ENCODE peak calls at places on chromosomes 12 and 14, in eight cellular contexts. One of them, this sample, is unnamed. For H3K36me3 and H3K27me3, the result is how much of the 10 kb centered on the place peaks cover.

GRCh38 chr12:67141405-67142018 is 127.6 kb upstream of the CAND1 start:
- DNase-seq in adrenal gland: no peak
- DNase-seq in breast epithelium: no peak
- DNase-seq in bronchial epithelial cell: peak
- DNase-seq in keratinocyte: no peak
- DNase-seq in astrocyte: no peak
- DNase-seq in SK-N-SH: no peak
- DNase-seq in stomach: no peak
- DNase-seq in this sample: no peak

GRCh38 chr12:85630851-85631250 is 205.4 kb downstream of the RASSF9 start:
- DNase-seq in bronchial epithelial cell: peak
- DNase-seq in keratinocyte: no peak
- DNase-seq in SK-N-SH: no peak
- DNase-seq in astrocyte: no peak
- DNase-seq in adrenal gland: no peak
- DNase-seq in stomach: no peak
- DNase-seq in breast epithelium: no peak
- DNase-seq in this sample: no peak

GRCh38 chr14:95886366-95886765 is 9.7 kb downstream of the TUNAR start:
- DNase-seq in stomach: no peak
- DNase-seq in breast epithelium: no peak
- DNase-seq in SK-N-SH: peak
- DNase-seq in keratinocyte: no peak
- DNase-seq in bronchial epithelial cell: no peak
- DNase-seq in astrocyte: no peak
- DNase-seq in adrenal gland: no peak
- DNase-seq in this sample: no peak

GRCh38 chr12:1842183-1842904 is 22.0 kb downstream of the LRTM2 start:
- DNase-seq in SK-N-SH: no peak
- DNase-seq in adrenal gland: no peak
- DNase-seq in astrocyte: no peak
- DNase-seq in bronchial epithelial cell: no peak
- DNase-seq in stomach: no peak
- DNase-seq in breast epithelium: no peak
- DNase-seq in keratinocyte: no peak
- DNase-seq in this sample: no peak

GRCh38 chr12:12017798-12018197 is 52.9 kb upstream of the BCL2L14 start:
- DNase-seq in stomach: no peak
- DNase-seq in keratinocyte: no peak
- DNase-seq in breast epithelium: no peak
- DNase-seq in astrocyte: no peak
- DNase-seq in bronchial epithelial cell: no peak
- DNase-seq in SK-N-SH: no peak
- DNase-seq in adrenal gland: no peak
- DNase-seq in this sample: no peak

GRCh38 chr14:63893701-63894458 is 41.1 kb downstream of the SYNE2 start:
- DNase-seq in breast epithelium: no peak
- DNase-seq in adrenal gland: peak
- DNase-seq in keratinocyte: no peak
- DNase-seq in astrocyte: peak
- DNase-seq in SK-N-SH: no peak
- DNase-seq in stomach: peak
- DNase-seq in bronchial epithelial cell: peak
- DNase-seq in this sample: peak

GRCh38 chr12:93078577-93078976 is 149.5 kb upstream of the EEA1 start:
- DNase-seq in bronchial epithelial cell: no peak
- DNase-seq in keratinocyte: no peak
- DNase-seq in adrenal gland: no peak
- DNase-seq in breast epithelium: no peak
- DNase-seq in stomach: no peak
- DNase-seq in astrocyte: no peak
- DNase-seq in SK-N-SH: no peak
- DNase-seq in this sample: no peak

GRCh38 chr12:9883175-9883574 is 1.9 kb downstream of the KLRF2 start:
- DNase-seq in astrocyte: no peak
- DNase-seq in breast epithelium: no peak
- DNase-seq in keratinocyte: no peak
- DNase-seq in SK-N-SH: no peak
- DNase-seq in adrenal gland: no peak
- DNase-seq in bronchial epithelial cell: peak
- DNase-seq in stomach: no peak
- DNase-seq in this sample: no peak

GRCh38 chr12:69189378-69189978 is 49.9 kb upstream of the CPSF6 start:
- DNase-seq in bronchial epithelial cell: no peak
- DNase-seq in astrocyte: no peak
- DNase-seq in keratinocyte: no peak
- DNase-seq in breast epithelium: no peak
- DNase-seq in stomach: no peak
- DNase-seq in adrenal gland: no peak
- DNase-seq in SK-N-SH: no peak
- DNase-seq in this sample: no peak

GRCh38 chr14:53902307-53902706 is 54.3 kb downstream of the BMP4 start:
- DNase-seq in adrenal gland: no peak
- DNase-seq in SK-N-SH: no peak
- DNase-seq in keratinocyte: no peak
- DNase-seq in astrocyte: no peak
- DNase-seq in stomach: no peak
- DNase-seq in bronchial epithelial cell: no peak
- DNase-seq in breast epithelium: no peak
- DNase-seq in this sample: no peak

GRCh38 chr12:19992311-19992710 is 376.0 kb upstream of the PDE3A start:
- DNase-seq in keratinocyte: no peak
- DNase-seq in adrenal gland: no peak
- DNase-seq in stomach: no peak
- DNase-seq in SK-N-SH: no peak
- DNase-seq in astrocyte: no peak
- DNase-seq in breast epithelium: no peak
- DNase-seq in bronchial epithelial cell: no peak
- DNase-seq in this sample: no peak

GRCh38 chr14:68941820-68942219 is 37.3 kb downstream of the ACTN1 start:
- DNase-seq in stomach: peak
- DNase-seq in SK-N-SH: no peak
- DNase-seq in keratinocyte: peak
- DNase-seq in astrocyte: peak
- DNase-seq in bronchial epithelial cell: peak
- DNase-seq in adrenal gland: peak
- DNase-seq in breast epithelium: peak
- DNase-seq in this sample: peak

GRCh38 chr12:12684375-12685106 is 11.4 kb downstream of the GPR19 start:
- DNase-seq in adrenal gland: peak
- DNase-seq in keratinocyte: no peak
- DNase-seq in bronchial epithelial cell: peak
- DNase-seq in SK-N-SH: peak
- DNase-seq in stomach: no peak
- DNase-seq in astrocyte: no peak
- DNase-seq in breast epithelium: no peak
- DNase-seq in this sample: no peak

GRCh38 chr14:61569783-61570182 is 125.5 kb upstream of the HIF1A start:
- DNase-seq in bronchial epithelial cell: peak
- DNase-seq in keratinocyte: no peak
- DNase-seq in SK-N-SH: no peak
- DNase-seq in adrenal gland: peak
- DNase-seq in stomach: peak
- DNase-seq in breast epithelium: peak
- DNase-seq in astrocyte: peak
- DNase-seq in this sample: peak

GRCh38 chr14:72714094-72714493 is 179.8 kb downstream of the DPF3 start:
- DNase-seq in breast epithelium: no peak
- DNase-seq in adrenal gland: no peak
- DNase-seq in astrocyte: no peak
- DNase-seq in keratinocyte: no peak
- DNase-seq in stomach: no peak
- DNase-seq in bronchial epithelial cell: no peak
- DNase-seq in SK-N-SH: no peak
- DNase-seq in this sample: no peak

GRCh38 chr12:124849382-124849781 is 14.3 kb downstream of the SCARB1 start:
- DNase-seq in stomach: no peak
- DNase-seq in breast epithelium: no peak
- DNase-seq in astrocyte: no peak
- DNase-seq in SK-N-SH: no peak
- DNase-seq in bronchial epithelial cell: no peak
- DNase-seq in adrenal gland: no peak
- DNase-seq in keratinocyte: no peak
- DNase-seq in this sample: no peak

GRCh38 chr14:95979339-95980042 is 59.7 kb upstream of the C14orf132 start:
- DNase-seq in adrenal gland: no peak
- DNase-seq in stomach: no peak
- DNase-seq in SK-N-SH: peak
- DNase-seq in breast epithelium: no peak
- DNase-seq in keratinocyte: no peak
- DNase-seq in astrocyte: no peak
- DNase-seq in bronchial epithelial cell: no peak
- DNase-seq in this sample: no peak

DNA sequence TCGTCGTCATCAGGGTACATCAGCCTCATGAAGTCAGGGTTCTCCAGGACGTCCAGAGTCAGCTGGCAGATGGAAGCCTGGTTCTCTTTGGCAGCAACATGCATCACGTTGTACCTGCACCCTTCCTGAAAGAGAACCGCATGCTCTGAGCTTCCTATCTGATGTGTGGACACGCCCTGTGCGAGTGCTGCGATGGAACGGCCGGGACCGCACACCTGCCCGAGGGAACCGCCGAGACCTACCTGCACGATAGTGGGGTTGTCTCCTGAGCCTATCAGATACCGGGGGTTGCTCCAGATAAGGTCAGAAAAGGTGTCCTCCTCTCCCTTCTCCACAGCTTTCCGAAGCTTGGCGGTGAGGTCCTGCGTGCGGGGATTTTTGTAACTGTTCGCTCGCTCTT is 13.7 kb downstream of the ANKLE2 start:
- DNase-seq in breast epithelium: no peak
- DNase-seq in adrenal gland: no peak
- DNase-seq in SK-N-SH: no peak
- DNase-seq in keratinocyte: no peak
- DNase-seq in astrocyte: no peak
- DNase-seq in stomach: no peak
- DNase-seq in bronchial epithelial cell: no peak
- DNase-seq in this sample: no peak
- H3K36me3 ChIP-seq in breast epithelium: under half
- H3K36me3 ChIP-seq in adrenal gland: under half
- H3K36me3 ChIP-seq in SK-N-SH: half or more
- H3K36me3 ChIP-seq in keratinocyte: half or more
- H3K36me3 ChIP-seq in astrocyte: half or more
- H3K36me3 ChIP-seq in stomach: half or more
- H3K36me3 ChIP-seq in bronchial epithelial cell: half or more
- H3K36me3 ChIP-seq in this sample: under half

GRCh38 chr14:39177168-39177545 is 2.1 kb downstream of the PNN start:
- DNase-seq in bronchial epithelial cell: no peak
- DNase-seq in adrenal gland: no peak
- DNase-seq in astrocyte: no peak
- DNase-seq in keratinocyte: no peak
- DNase-seq in breast epithelium: no peak
- DNase-seq in SK-N-SH: no peak
- DNase-seq in stomach: no peak
- DNase-seq in this sample: no peak

GRCh38 chr14:39175445-39176262 is 600 bp downstream of the PNN start:
- DNase-seq in bronchial epithelial cell: peak
- DNase-seq in astrocyte: peak
- DNase-seq in SK-N-SH: peak
- DNase-seq in breast epithelium: no peak
- DNase-seq in stomach: no peak
- DNase-seq in keratinocyte: no peak
- DNase-seq in adrenal gland: no peak
- DNase-seq in this sample: no peak

GRCh38 chr14:39174560-39175444 is at the start of gene PNN:
- DNase-seq in SK-N-SH: peak
- DNase-seq in astrocyte: peak
- DNase-seq in stomach: peak
- DNase-seq in keratinocyte: peak
- DNase-seq in bronchial epithelial cell: peak
- DNase-seq in breast epithelium: peak
- DNase-seq in adrenal gland: peak
- DNase-seq in this sample: peak

GRCh38 chr14:39179042-39179441 is 4.0 kb downstream of the PNN start:
- DNase-seq in astrocyte: no peak
- DNase-seq in keratinocyte: no peak
- DNase-seq in breast epithelium: no peak
- DNase-seq in SK-N-SH: no peak
- DNase-seq in adrenal gland: no peak
- DNase-seq in bronchial epithelial cell: no peak
- DNase-seq in stomach: no peak
- DNase-seq in this sample: no peak

GRCh38 chr14:39176263-39177167 is 1.5 kb downstream of the PNN start:
- DNase-seq in stomach: no peak
- DNase-seq in breast epithelium: no peak
- DNase-seq in SK-N-SH: no peak
- DNase-seq in astrocyte: no peak
- DNase-seq in bronchial epithelial cell: no peak
- DNase-seq in adrenal gland: no peak
- DNase-seq in keratinocyte: no peak
- DNase-seq in this sample: no peak
- H3K27me3 ChIP-seq in stomach: under half
- H3K27me3 ChIP-seq in breast epithelium: under half
- H3K27me3 ChIP-seq in SK-N-SH: under half
- H3K27me3 ChIP-seq in astrocyte: under half
- H3K27me3 ChIP-seq in bronchial epithelial cell: under half
- H3K27me3 ChIP-seq in adrenal gland: under half
- H3K27me3 ChIP-seq in keratinocyte: under half
- H3K27me3 ChIP-seq in this sample: under half

DNA sequence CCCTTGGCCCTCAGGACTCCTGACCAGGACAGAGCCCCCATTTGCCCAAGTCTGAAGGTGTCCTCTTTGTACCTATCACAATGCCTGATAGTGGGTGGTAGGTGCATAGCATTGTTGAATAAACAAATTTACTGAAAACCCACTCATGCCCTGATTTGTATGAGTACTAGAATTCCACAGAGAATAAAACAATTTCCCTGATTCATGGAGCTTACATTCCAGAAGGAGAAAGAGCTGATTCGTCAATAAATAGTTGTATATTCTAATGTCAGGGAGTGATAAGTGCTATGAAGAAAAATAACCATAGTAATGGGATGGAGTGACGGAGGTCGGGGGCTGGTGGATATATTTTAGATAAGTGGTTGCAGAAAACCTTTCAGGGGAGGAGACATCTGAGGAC is 117.0 kb downstream of the SRGAP1 start:
- DNase-seq in stomach: no peak
- DNase-seq in astrocyte: no peak
- DNase-seq in keratinocyte: no peak
- DNase-seq in bronchial epithelial cell: no peak
- DNase-seq in adrenal gland: no peak
- DNase-seq in SK-N-SH: no peak
- DNase-seq in breast epithelium: no peak
- DNase-seq in this sample: no peak
- H3K36me3 ChIP-seq in stomach: under half
- H3K36me3 ChIP-seq in astrocyte: under half
- H3K36me3 ChIP-seq in keratinocyte: under half
- H3K36me3 ChIP-seq in bronchial epithelial cell: under half
- H3K36me3 ChIP-seq in adrenal gland: under half
- H3K36me3 ChIP-seq in SK-N-SH: under half
- H3K36me3 ChIP-seq in breast epithelium: under half
- H3K36me3 ChIP-seq in this sample: under half

DNA sequence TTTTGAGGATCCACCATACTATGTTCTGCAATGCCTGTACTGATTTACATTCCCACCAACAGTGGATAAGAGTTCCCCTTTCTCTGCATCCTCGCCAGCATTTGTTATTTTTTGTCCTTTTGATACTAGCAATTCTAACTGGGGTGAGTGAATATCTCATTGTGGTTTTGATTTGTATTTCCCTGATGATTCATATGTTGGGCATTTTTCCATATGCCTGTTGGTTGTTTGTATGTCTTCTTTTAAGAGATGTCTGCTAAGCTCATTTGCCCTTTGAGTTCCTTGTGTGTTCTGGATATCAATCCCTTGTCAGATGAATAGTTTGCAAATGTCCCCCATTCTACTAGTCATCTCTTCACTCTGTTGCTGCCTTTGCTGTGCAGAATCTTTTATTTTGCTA is 49.0 kb upstream of the MSRB3 start:
- DNase-seq in astrocyte: peak
- DNase-seq in SK-N-SH: no peak
- DNase-seq in adrenal gland: no peak
- DNase-seq in bronchial epithelial cell: peak
- DNase-seq in breast epithelium: no peak
- DNase-seq in keratinocyte: peak
- DNase-seq in stomach: no peak
- DNase-seq in this sample: no peak
- H3K27me3 ChIP-seq in astrocyte: under half
- H3K27me3 ChIP-seq in SK-N-SH: under half
- H3K27me3 ChIP-seq in adrenal gland: under half
- H3K27me3 ChIP-seq in bronchial epithelial cell: under half
- H3K27me3 ChIP-seq in breast epithelium: under half
- H3K27me3 ChIP-seq in keratinocyte: under half
- H3K27me3 ChIP-seq in stomach: under half
- H3K27me3 ChIP-seq in this sample: under half

This sample was measured in kidney epithelial cell.